ENCODE peak calls at places on chromosomes 11 and 22, in six cellular contexts. V is SJCRH30, A is spleen, P is IMR-90, C is colonic mucosa, W is lower lobe of right lung. T is an unnamed sample.

GRCh38 chr11:58957922-58958321 is 18.6 kb downstream of the GLYATL1 start:
- DNase-seq in C (no peak), W (no peak), P (no peak), A (no peak), V (no peak), T (no peak)

GRCh38 chr22:19290400-19291217 is 910 bp downstream of the CLTCL1 start:
- DNase-seq in C (no peak), V (peak; percentile 27), P (no peak), W (no peak), A (peak; percentile 80), T (no peak)

GRCh38 chr11:38598413-38598812 is 2000.4 kb upstream of the RAG2 start:
- DNase-seq in A (no peak), V (peak; percentile 23), P (no peak), W (no peak), C (no peak), T (no peak)

GRCh38 chr11:22466809-22467208 is 128.6 kb downstream of the SLC17A6 start:
- DNase-seq in C (no peak), V (peak; percentile 37), P (peak; percentile 97), A (no peak), W (no peak), T (peak; percentile 69)

GRCh38 chr11:76327756-76328388 is 53.1 kb downstream of the THAP12 start:
- DNase-seq in W (peak; percentile 34), A (no peak), P (no peak), C (no peak), V (no peak), T (no peak)

GRCh38 chr11:91220476-91221202 is 997.8 kb upstream of the CHORDC1 start:
- DNase-seq in A (no peak), V (no peak), W (no peak), C (no peak), P (peak; percentile 42), T (no peak)

GRCh38 chr11:76443254-76443935 is 1.4 kb upstream of the EMSY start:
- DNase-seq in V (no peak), P (no peak), A (no peak), W (no peak), C (no peak), T (no peak)

GRCh38 chr11:120029321-120029720 is 108.6 kb downstream of the TRIM29 start:
- DNase-seq in W (no peak), A (no peak), C (no peak), P (no peak), V (no peak), T (no peak)

GRCh38 chr22:43946391-43946680 is 8.9 kb upstream of the SAMM50 start:
- DNase-seq in A (no peak), W (no peak), C (no peak), P (no peak), V (no peak), T (no peak)

GRCh38 chr11:96143016-96143670 is 199.9 kb downstream of the MAML2 start:
- DNase-seq in A (no peak), C (no peak), W (no peak), P (no peak), V (no peak), T (no peak)

GRCh38 chr11:86395061-86395551 is 20.4 kb downstream of the CCDC81 start:
- DNase-seq in A (no peak), V (no peak), C (no peak), P (peak; percentile 34), W (no peak), T (no peak)

GRCh38 chr11:85627332-85627997 is at the start of gene DLG2:
- DNase-seq in W (no peak), V (no peak), A (no peak), P (peak; percentile 44), C (peak; percentile 39), T (no peak)

GRCh38 chr11:130323452-130324448 is 9.0 kb upstream of the ZBTB44 start:
- DNase-seq in C (no peak), W (no peak), A (no peak), P (peak; percentile 29), V (no peak), T (no peak)

GRCh38 chr11:119742263-119742861 is 13.4 kb upstream of the NECTIN1 start:
- DNase-seq in C (peak; percentile 62), A (peak; percentile 61), W (no peak), V (peak; percentile 64), P (no peak), T (no peak)

GRCh38 chr22:39518996-39519680 is 1.2 kb upstream of the ATF4 start:
- DNase-seq in P (peak; percentile 48), W (peak; percentile 55), C (peak; percentile 65), V (peak; percentile 64), A (no peak), T (no peak)

GRCh38 chr11:5476184-5476819 is 12.2 kb upstream of the OR52D1 start:
- DNase-seq in V (peak; percentile 22), C (peak; percentile 34), A (no peak), P (peak; percentile 57), W (no peak), T (no peak)

GRCh38 chr11:123174196-123175183 is 20.6 kb downstream of the CLMP start:
- DNase-seq in W (no peak), C (peak; percentile 32), A (no peak), V (peak; percentile 25), P (peak; percentile 99), T (peak; percentile 77)

GRCh38 chr11:36002196-36002595 is 58.3 kb downstream of the LDLRAD3 start:
- DNase-seq in P (no peak), W (no peak), C (no peak), A (no peak), V (peak; percentile 75), T (peak; percentile 30)

GRCh38 chr11:108221981-108222685 is at the start of gene NPAT:
- DNase-seq in C (peak; percentile 24), P (no peak), V (no peak), W (no peak), A (no peak), T (no peak)

GRCh38 chr22:20033045-20033706 is 12.3 kb downstream of the TANGO2 start:
- DNase-seq in V (no peak), A (no peak), P (no peak), C (no peak), W (no peak), T (peak; percentile 61)

GRCh38 chr22:49079027-49079725 is 748.5 kb downstream of the BRD1 start:
- DNase-seq in V (no peak), P (no peak), C (no peak), A (no peak), W (no peak), T (peak; percentile 44)

GRCh38 chr11:81039916-81040530 is 1599.2 kb upstream of the TENM4 start:
- DNase-seq in V (no peak), W (no peak), A (no peak), P (no peak), C (peak; percentile 24), T (no peak)

GRCh38 chr22:44096736-44097135 is 72.6 kb downstream of the PARVB start:
- DNase-seq in C (no peak), V (no peak), P (no peak), W (no peak), A (peak; percentile 57), T (no peak)

GRCh38 chr11:73257342-73258103 is 14.6 kb upstream of the P2RY6 start:
- DNase-seq in C (no peak), W (peak; percentile 68), V (peak; percentile 34), A (no peak), P (peak; percentile 91), T (no peak)

GRCh38 chr22:38066381-38067027 is 9.3 kb downstream of the PICK1 start:
- DNase-seq in P (no peak), A (no peak), C (no peak), V (no peak), W (no peak), T (no peak)

GRCh38 chr11:57124460-57124859 is 57.3 kb upstream of the LRRC55 start:
- DNase-seq in W (no peak), A (no peak), V (no peak), C (no peak), P (no peak), T (no peak)

GRCh38 chr22:17578129-17578754 is 14.9 kb downstream of the SLC25A18 start:
- DNase-seq in P (peak; percentile 36), W (peak; percentile 73), C (no peak), V (peak; percentile 84), A (no peak), T (peak; percentile 69)

GRCh38 chr11:61173456-61173855 is 12.2 kb upstream of the VPS37C start:
- DNase-seq in A (no peak), C (no peak), W (no peak), P (peak; percentile 34), V (peak; percentile 11), T (no peak)

GRCh38 chr11:133746663-133747306 is 98.5 kb downstream of the SPATA19 start:
- DNase-seq in C (no peak), P (no peak), W (no peak), V (no peak), A (no peak), T (no peak)

GRCh38 chr22:44632823-44633478 is 69.1 kb upstream of the PRR5 start:
- DNase-seq in P (no peak), V (no peak), C (no peak), W (no peak), A (no peak), T (no peak)

GRCh38 chr22:42938976-42939375 is 76.0 kb downstream of the PACSIN2 start:
- DNase-seq in C (no peak), V (no peak), P (no peak), A (no peak), W (no peak), T (no peak)

GRCh38 chr22:37496651-37497599 is 10.7 kb upstream of the MFNG start:
- DNase-seq in P (peak; percentile 93), V (peak; percentile 44), W (no peak), C (no peak), A (no peak), T (no peak)

GRCh38 chr11:68021167-68021787 is 9.2 kb upstream of the NDUFS8 start:
- DNase-seq in W (peak; percentile 71), C (peak; percentile 62), P (no peak), A (no peak), V (peak; percentile 42), T (no peak)

GRCh38 chr11:60485987-60486386 is 6.6 kb upstream of the MS4A12 start:
- DNase-seq in C (peak; percentile 47), W (no peak), P (no peak), A (peak; percentile 75), V (no peak), T (no peak)

GRCh38 chr11:29629281-29629680 is 387.5 kb downstream of the KCNA4 start:
- DNase-seq in P (no peak), C (no peak), V (no peak), W (no peak), A (no peak), T (no peak)

GRCh38 chr11:118621898-118622375 is 14.5 kb downstream of the PHLDB1 start:
- DNase-seq in A (peak; percentile 53), V (no peak), C (no peak), W (no peak), P (no peak), T (no peak)
- H3K27ac ChIP-seq in A (peak overlapping the region; percentile 82), V (peak overlapping the region; percentile 85), C (peak overlapping the region; percentile 50), W (peak overlapping the region; percentile 80), P (peak overlapping the region; percentile 95), T (peak overlapping the region; percentile 88)

GRCh38 chr11:111733655-111734088 is 32.5 kb downstream of the PPP2R1B start:
- DNase-seq in W (no peak), P (no peak), C (no peak), V (no peak), A (peak; percentile 64), T (peak; percentile 74)
- H3K4me1 ChIP-seq in W (peaks cover 83% of the 10 kb centered on the region), P (peaks cover 64% of the 10 kb centered on the region), C (no peaks in the 10 kb centered on the region), V (peaks cover 48% of the 10 kb centered on the region), A (peaks cover 61% of the 10 kb centered on the region), T (peaks cover 90% of the 10 kb centered on the region)

GRCh38 chr11:3156282-3156660 is 8.8 kb downstream of the OSBPL5 start:
- DNase-seq in C (no peak), P (no peak), V (no peak), A (peak; percentile 70), W (no peak), T (peak; percentile 5)
- H3K27ac ChIP-seq in C (peak overlapping the region; percentile 40), P (peak overlapping the region; percentile 16), V (no peak overlapping the region), A (peak overlapping the region; percentile 79), W (peak overlapping the region; percentile 56), T (peak overlapping the region; percentile 41)

GRCh38 chr22:29309332-29310064 is 3.0 kb downstream of the GAS2L1 start:
- DNase-seq in P (no peak), C (peak; percentile 62), V (no peak), W (peak; percentile 62), A (peak; percentile 86), T (no peak)
- H3K4me1 ChIP-seq in P (peaks cover 17% of the 10 kb centered on the region), C (peaks cover 39% of the 10 kb centered on the region), V (peaks cover 26% of the 10 kb centered on the region), W (peaks cover 77% of the 10 kb centered on the region), A (peaks cover 88% of the 10 kb centered on the region), T (peaks cover 34% of the 10 kb centered on the region)

T was measured in psoas muscle.